ENCODE peak calls at places on chromosomes 11 and 22, in six cellular contexts. W, G, S, E, O and L are unnamed samples.

GRCh38 chr22:29491012-29491411 is 11.0 kb downstream of the NEFH start:
- DNase-seq in W (no peak), O (no peak), E (no peak), S (no peak), G (no peak), L (no peak)

GRCh38 chr11:111077938-111078337 is 167.6 kb upstream of the POU2AF2 start:
- DNase-seq in O (no peak), S (no peak), G (no peak), E (no peak), W (no peak), L (no peak)

GRCh38 chr22:28955817-28956216 is 72.4 kb downstream of the ZNRF3 start:
- DNase-seq in E (peak), S (no peak), O (peak), G (no peak), W (no peak), L (no peak)

GRCh38 chr11:5550440-5551095 is 2.2 kb upstream of the OR52H1 start:
- DNase-seq in E (no peak), W (peak), S (no peak), O (no peak), G (no peak), L (no peak)

GRCh38 chr11:118872403-118872821 is 11.3 kb upstream of the CXCR5 start:
- DNase-seq in G (no peak), O (peak), W (no peak), E (no peak), S (no peak), L (no peak)

GRCh38 chr11:61004037-61004641 is 32.7 kb downstream of the CD6 start:
- DNase-seq in S (no peak), E (no peak), O (no peak), G (no peak), W (no peak), L (no peak)

GRCh38 chr11:43021466-43021865 is 290.3 kb upstream of the API5 start:
- DNase-seq in E (peak), S (no peak), G (no peak), O (peak), W (no peak), L (peak)

GRCh38 chr11:125773516-125773915 is 5.1 kb downstream of the PATE2 start:
- DNase-seq in S (no peak), O (no peak), E (no peak), G (no peak), W (no peak), L (no peak)

GRCh38 chr22:35783943-35784614 is 66.4 kb downstream of the APOL5 start:
- DNase-seq in W (peak), O (no peak), S (peak), G (peak), E (no peak), L (no peak)

GRCh38 chr11:83306385-83307080 is 20.4 kb upstream of the CCDC90B start:
- DNase-seq in E (no peak), G (no peak), W (no peak), O (no peak), S (no peak), L (no peak)

GRCh38 chr11:62459080-62459479 is 40.2 kb downstream of the SCGB1A1 start:
- DNase-seq in G (no peak), E (no peak), W (no peak), O (no peak), S (no peak), L (no peak)

GRCh38 chr11:80562726-80563125 is 1121.9 kb upstream of the TENM4 start:
- DNase-seq in E (no peak), W (no peak), S (no peak), G (no peak), O (no peak), L (no peak)

GRCh38 chr11:117663389-117663788 is 133.6 kb downstream of the DSCAML1 start:
- DNase-seq in S (no peak), O (no peak), W (no peak), G (no peak), E (no peak), L (no peak)

GRCh38 chr22:31661851-31662667 is at the start of gene PISD:
- DNase-seq in W (peak), E (peak), O (peak), S (peak), G (peak), L (peak)

GRCh38 chr11:60937811-60938210 is 13.6 kb downstream of the TMEM132A start:
- DNase-seq in S (no peak), E (no peak), W (no peak), O (no peak), G (no peak), L (no peak)

GRCh38 chr22:24983151-24983550 is 30.6 kb downstream of the KIAA1671 start:
- DNase-seq in G (no peak), O (no peak), E (no peak), W (no peak), S (no peak), L (no peak)

GRCh38 chr22:37337204-37337943 is 55.1 kb downstream of the CYTH4 start:
- DNase-seq in G (peak), O (no peak), S (no peak), W (no peak), E (no peak), L (no peak)

GRCh38 chr11:127496165-127496564 is 495.6 kb upstream of the KIRREL3 start:
- DNase-seq in S (no peak), E (no peak), G (no peak), W (no peak), O (no peak), L (no peak)

GRCh38 chr11:106463154-106463553 is 385.7 kb downstream of the AASDHPPT start:
- DNase-seq in E (no peak), O (no peak), W (no peak), S (no peak), G (no peak), L (no peak)

GRCh38 chr11:107612445-107612844 is 21.5 kb downstream of the ELMOD1 start:
- DNase-seq in G (no peak), O (no peak), E (no peak), W (no peak), S (no peak), L (no peak)

GRCh38 chr11:73308003-73308962 is at the start of gene ARHGEF17:
- DNase-seq in S (peak), E (peak), O (peak), W (peak), G (peak), L (peak)

GRCh38 chr22:22049684-22050083 is 67.1 kb upstream of the TOP3B start:
- DNase-seq in E (no peak), W (no peak), G (no peak), S (no peak), O (no peak), L (no peak)

GRCh38 chr22:22519591-22519990 is 479 bp downstream of the ZNF280A start:
- DNase-seq in O (no peak), G (no peak), E (no peak), S (peak), W (no peak), L (no peak)

GRCh38 chr22:31272522-31273446 is 19.5 kb downstream of the PIK3IP1 start:
- DNase-seq in E (peak), O (peak), W (no peak), S (peak), G (peak), L (peak)

GRCh38 chr11:33449798-33450197 is 192.6 kb downstream of the HIPK3 start:
- DNase-seq in E (no peak), W (no peak), G (peak), O (no peak), S (no peak), L (no peak)

GRCh38 chr22:25718109-25718830 is 23.7 kb upstream of the MYO18B start:
- DNase-seq in W (no peak), O (no peak), E (no peak), G (no peak), S (no peak), L (no peak)

GRCh38 chr22:42202669-42203068 is 67.8 kb downstream of the TCF20 start:
- DNase-seq in G (no peak), O (no peak), E (peak), W (no peak), S (no peak), L (no peak)

GRCh38 chr11:2175659-2176058 is 4.0 kb upstream of the TH start:
- DNase-seq in E (no peak), G (peak), O (no peak), S (no peak), W (peak), L (no peak)

GRCh38 chr11:2379471-2380174 is 2.5 kb downstream of the CD81 start:
- DNase-seq in S (no peak), G (no peak), W (no peak), O (no peak), E (no peak), L (no peak)

GRCh38 chr11:88169881-88170280 is 5.4 kb downstream of the RAB38 start:
- DNase-seq in W (peak), S (no peak), O (no peak), G (no peak), E (no peak), L (no peak)

GRCh38 chr11:3225159-3225758 is 6.6 kb upstream of the MRGPRG start:
- DNase-seq in W (no peak), G (no peak), S (no peak), E (no peak), O (no peak), L (no peak)

GRCh38 chr11:17770048-17770652 is 35.6 kb downstream of the KCNC1 start:
- DNase-seq in G (peak), S (peak), E (peak), O (no peak), W (no peak), L (no peak)
- TF ChIP-seq CTCF in G (no peak), S (no peak), E (peak), O (no peak), W (no peak), L (no peak)

DNA sequence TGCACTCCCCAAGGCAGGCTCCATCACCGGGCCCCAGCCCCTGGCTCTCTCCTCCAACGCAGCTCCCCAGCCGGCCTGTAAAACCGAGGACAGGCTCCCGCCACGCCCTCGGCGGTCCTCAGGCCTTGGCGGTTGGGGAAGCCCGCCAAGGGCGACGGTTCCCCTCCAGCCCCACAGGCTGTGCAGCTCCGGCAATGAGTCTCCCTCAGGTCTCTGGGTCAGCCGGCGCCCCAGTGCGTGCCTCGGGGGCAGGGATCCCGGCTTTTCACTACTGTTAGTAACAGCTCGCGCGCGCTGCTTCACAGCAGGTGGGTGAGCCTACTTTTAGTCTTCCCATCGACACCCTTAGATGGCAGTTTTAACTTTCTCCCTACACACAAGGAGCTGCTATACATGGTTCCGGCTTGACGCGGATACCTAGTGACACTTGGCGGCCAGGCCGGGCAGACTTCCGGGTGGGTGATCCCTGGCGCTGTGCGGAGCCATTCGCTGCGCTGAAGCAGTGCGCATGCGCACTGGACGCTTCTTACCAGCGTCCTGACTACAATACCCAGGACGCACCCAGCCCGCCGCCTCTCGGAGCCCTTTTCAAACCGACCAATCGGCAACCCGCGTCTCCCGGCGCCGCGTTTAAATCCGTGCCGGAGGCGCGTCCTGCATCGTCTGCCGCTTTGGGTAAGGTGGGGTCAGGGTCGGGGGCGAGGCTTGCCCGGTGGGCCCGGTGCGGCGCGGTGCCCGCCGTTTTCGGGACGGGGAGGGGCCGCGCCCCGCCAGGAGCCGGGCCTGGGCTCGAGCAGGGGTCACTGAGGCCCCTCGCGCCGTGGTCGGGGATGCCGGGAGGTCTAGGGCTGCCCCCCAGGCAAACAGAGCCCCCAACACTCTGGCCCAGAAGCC is at the start of gene GTSE1:
- DNase-seq in O (peak), S (peak), W (peak), G (peak), E (peak), L (peak)
- TF ChIP-seq CTCF in O (peak), S (no peak), W (no peak), G (no peak), E (no peak), L (no peak)

DNA sequence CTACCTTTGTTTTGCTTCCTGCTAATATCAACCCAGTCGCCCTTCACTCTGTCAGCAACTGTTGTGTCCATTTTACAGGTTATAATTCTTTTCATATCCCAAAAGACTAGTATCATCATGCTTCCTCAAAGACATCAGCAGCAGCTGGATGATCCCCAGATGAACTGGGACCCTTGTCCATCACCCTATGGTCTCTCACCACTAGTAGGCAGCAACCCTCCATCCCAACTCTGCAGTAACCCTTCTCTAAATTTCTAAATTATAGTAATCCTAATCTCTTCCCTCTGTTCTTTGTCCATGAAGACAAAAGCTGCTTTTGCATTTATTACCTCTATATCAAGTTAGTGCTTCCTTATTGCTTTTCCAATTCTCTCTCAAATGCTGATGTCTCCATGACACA is 1025.8 kb downstream of the FAM181B start:
- DNase-seq in O (no peak), G (no peak), S (no peak), E (no peak), W (no peak), L (no peak)
- TF ChIP-seq CTCF in O (peak), G (peak), S (no peak), E (no peak), W (no peak), L (peak)

DNA sequence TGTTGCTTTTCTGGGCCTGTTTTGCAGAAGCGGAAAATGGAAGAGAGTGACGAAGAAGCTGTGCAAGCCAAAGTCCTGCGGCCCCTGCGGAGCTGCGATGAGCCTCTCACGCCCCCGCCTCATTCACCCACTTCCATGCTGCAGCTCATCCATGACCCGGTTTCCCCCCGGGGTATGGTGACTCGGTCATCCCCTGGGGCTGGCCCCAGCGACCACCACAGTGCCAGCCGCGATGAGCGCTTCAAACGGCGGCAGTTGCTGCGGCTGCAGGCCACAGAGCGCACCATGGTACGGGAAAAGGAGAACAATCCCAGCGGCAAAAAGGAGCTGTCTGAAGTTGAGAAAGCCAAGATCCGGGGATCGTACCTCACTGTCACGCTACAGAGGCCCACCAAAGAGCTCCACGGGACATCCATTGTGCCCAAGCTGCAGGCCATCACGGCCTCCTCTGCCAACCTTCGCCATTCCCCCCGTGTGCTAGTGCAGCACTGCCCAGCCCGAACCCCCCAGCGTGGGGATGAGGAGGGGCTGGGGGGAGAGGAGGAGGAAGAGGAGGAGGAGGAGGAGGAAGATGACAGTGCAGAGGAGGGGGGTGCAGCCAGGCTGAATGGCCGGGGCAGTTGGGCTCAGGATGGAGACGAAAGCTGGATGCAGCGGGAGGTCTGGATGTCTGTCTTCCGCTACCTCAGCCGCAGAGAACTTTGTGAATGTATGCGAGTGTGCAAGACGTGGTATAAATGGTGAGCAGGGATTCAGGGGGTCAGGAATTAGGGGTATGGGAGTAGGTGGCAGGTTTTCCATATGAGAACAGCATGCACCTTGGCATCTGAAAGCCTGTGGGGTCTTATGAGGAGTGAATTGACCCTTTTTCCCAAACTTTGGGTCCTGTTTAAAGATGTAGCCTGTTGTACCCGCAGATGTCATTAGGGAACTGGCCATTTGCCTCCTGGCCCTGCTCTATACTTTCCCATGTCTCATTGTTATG is 15.9 kb upstream of the GRK2 start:
- DNase-seq in E (no peak), S (no peak), O (no peak), W (no peak), G (no peak), L (no peak)
- TF ChIP-seq CTCF in E (no peak), S (no peak), O (no peak), W (no peak), G (no peak), L (no peak)

GRCh38 chr11:17810736-17811135 is 76.2 kb downstream of the KCNC1 start:
- DNase-seq in W (peak), O (no peak), G (peak), S (no peak), E (no peak), L (no peak)
- TF ChIP-seq CTCF in W (no peak), O (no peak), G (no peak), S (no peak), E (no peak), L (no peak)

GRCh38 chr11:63979426-63979825 is 5.0 kb downstream of the COX8A start:
- DNase-seq in E (no peak), O (no peak), S (no peak), G (no peak), W (no peak), L (no peak)

GRCh38 chr11:63978551-63979235 is 4.3 kb downstream of the COX8A start:
- DNase-seq in S (no peak), O (no peak), G (no peak), E (no peak), W (no peak), L (no peak)

GRCh38 chr11:63970902-63971301 is 3.5 kb upstream of the COX8A start:
- DNase-seq in O (no peak), S (no peak), E (peak), W (no peak), G (no peak), L (no peak)

GRCh38 chr11:63974259-63975143 is at the start of gene COX8A:
- DNase-seq in O (peak), S (peak), E (peak), W (peak), G (peak), L (peak)
- TF ChIP-seq CTCF in O (peak), S (no peak), E (no peak), W (no peak), G (no peak), L (no peak)

GRCh38 chr11:93740802-93741093 is 547 bp downstream of the TAF1D start:
- DNase-seq in O (peak), S (peak), W (peak), E (peak), G (peak), L (peak)
- TF ChIP-seq CTCF in O (no peak), S (no peak), W (no peak), E (no peak), G (no peak), L (no peak)

GRCh38 chr11:86861810-86862209 is 61.5 kb downstream of the PRSS23 start:
- DNase-seq in G (no peak), O (no peak), W (no peak), S (no peak), E (no peak), L (no peak)
- TF ChIP-seq CTCF in G (peak), O (no peak), W (no peak), S (peak), E (no peak), L (no peak)